ENCODE peak calls at places on chromosomes 13 and 19, in ten cellular contexts. F, X, V, H, G, C, P, L, Z and W are unnamed samples.

GRCh38 chr13:29905845-29906244 is 55.4 kb upstream of the UBL3 start:
- DNase-seq in F (peak; percentile 71), X (peak; percentile 66), V (peak; percentile 40), H (peak; percentile 79), G (peak; percentile 3), C (no peak), P (no peak), L (peak; percentile 24), Z (peak; percentile 65), W (peak; percentile 75)

GRCh38 chr19:21586341-21587116 is 81.1 kb downstream of the ZNF429 start:
- DNase-seq in F (peak; percentile 38), X (peak; percentile 13), V (no peak), H (peak; percentile 19), G (no peak), C (peak; percentile 62), P (peak; percentile 82), L (no peak), Z (no peak), W (no peak)

GRCh38 chr19:51891193-51891747 is 3.5 kb upstream of the ZNF577 start:
- DNase-seq in F (no peak), X (no peak), V (no peak), H (no peak), G (no peak), C (peak; percentile 49), P (no peak), L (no peak), Z (no peak), W (no peak)

GRCh38 chr13:109785892-109786450 is 412 bp downstream of the IRS2 start:
- DNase-seq in F (no peak), X (no peak), V (no peak), H (no peak), G (no peak), C (peak; percentile 21), P (peak; percentile 70), L (no peak), Z (no peak), W (no peak)

GRCh38 chr13:46043647-46044046 is 8.9 kb downstream of the ZC3H13 start:
- DNase-seq in F (no peak), X (no peak), V (no peak), H (no peak), G (no peak), C (no peak), P (no peak), L (no peak), Z (no peak), W (no peak)

GRCh38 chr13:49610176-49610575 is 18.1 kb upstream of the ARL11 start:
- DNase-seq in F (no peak), X (no peak), V (no peak), H (no peak), G (no peak), C (no peak), P (peak; percentile 47), L (no peak), Z (no peak), W (no peak)

GRCh38 chr19:58033741-58034475 is at the start of gene ZSCAN1:
- DNase-seq in F (peak; percentile 40), X (peak; percentile 89), V (no peak), H (peak; percentile 66), G (peak; percentile 15), C (peak; percentile 98), P (peak; percentile 92), L (no peak), Z (peak; percentile 93), W (peak; percentile 48)

GRCh38 chr13:110109910-110110309 is 197.0 kb downstream of the COL4A1 start:
- DNase-seq in F (no peak), X (no peak), V (no peak), H (peak; percentile 28), G (no peak), C (no peak), P (no peak), L (no peak), Z (no peak), W (no peak)

GRCh38 chr13:21871919-21872318 is 201.0 kb downstream of the FGF9 start:
- DNase-seq in F (no peak), X (no peak), V (no peak), H (no peak), G (no peak), C (no peak), P (no peak), L (no peak), Z (no peak), W (no peak)

DNA sequence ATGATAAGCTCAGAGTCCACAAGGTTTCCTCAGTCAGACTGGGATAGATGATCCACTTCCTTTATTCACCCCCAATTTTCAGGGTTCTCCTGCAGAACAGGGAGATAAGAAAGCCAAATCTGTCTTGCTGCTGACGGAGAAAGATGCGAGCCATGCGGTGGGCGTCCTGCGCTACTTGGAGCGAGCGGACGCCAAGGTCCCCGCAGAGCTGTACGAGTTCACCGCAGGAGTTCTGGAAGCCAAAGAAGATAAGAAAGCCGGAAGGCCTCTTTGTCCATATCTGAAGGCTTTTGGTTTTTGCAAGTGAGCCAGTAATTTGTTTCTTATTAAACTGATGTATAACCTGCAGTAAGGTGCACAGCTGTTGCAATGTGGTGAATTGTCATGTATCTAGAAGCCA is 66.7 kb downstream of the SLC7A9 start:
- DNase-seq in F (no peak), X (no peak), V (no peak), H (no peak), G (no peak), C (no peak), P (no peak), L (no peak), Z (no peak), W (no peak)
- TF ChIP-seq CTCF in F (no peak), X (no peak), V (no peak), H (no peak), G (no peak), C (no peak), P (no peak), L (no peak), Z (no peak), W (no peak)

GRCh38 chr19:14817052-14817451 is 17.9 kb downstream of the OR7A5 start:
- DNase-seq in F (no peak), X (no peak), V (no peak), H (no peak), G (no peak), C (no peak), P (no peak), L (no peak), Z (no peak), W (no peak)

GRCh38 chr19:14826006-14826405 is 9.0 kb downstream of the OR7A5 start:
- DNase-seq in F (no peak), X (no peak), V (no peak), H (no peak), G (no peak), C (no peak), P (no peak), L (no peak), Z (no peak), W (no peak)

GRCh38 chr19:14818588-14818987 is 16.4 kb downstream of the OR7A5 start:
- DNase-seq in F (no peak), X (no peak), V (no peak), H (no peak), G (no peak), C (no peak), P (no peak), L (no peak), Z (no peak), W (no peak)

GRCh38 chr19:14821958-14822357 is 13.0 kb downstream of the OR7A5 start:
- DNase-seq in F (no peak), X (no peak), V (no peak), H (no peak), G (no peak), C (no peak), P (no peak), L (no peak), Z (no peak), W (no peak)
- TF ChIP-seq POLR2AphosphoS5 in F (no peak), X (no peak), V (no peak), H (no peak), G (no peak), C (no peak), P (no peak), L (no peak), Z (no peak), W (no peak)

GRCh38 chr13:114077938-114078335 is 54.5 kb downstream of the RASA3 start:
- DNase-seq in F (no peak), X (no peak), V (no peak), H (no peak), G (no peak), C (peak; percentile 53), P (peak; percentile 99), L (no peak), Z (no peak), W (no peak)

GRCh38 chr13:114077121-114077937 is 55.1 kb downstream of the RASA3 start:
- DNase-seq in F (no peak), X (no peak), V (no peak), H (no peak), G (no peak), C (no peak), P (no peak), L (no peak), Z (no peak), W (no peak)

GRCh38 chr13:114074671-114075315 is 57.6 kb downstream of the RASA3 start:
- DNase-seq in F (no peak), X (no peak), V (no peak), H (no peak), G (no peak), C (no peak), P (no peak), L (no peak), Z (no peak), W (no peak)

GRCh38 chr13:114073881-114074551 is 58.4 kb downstream of the RASA3 start:
- DNase-seq in F (no peak), X (no peak), V (no peak), H (no peak), G (no peak), C (no peak), P (no peak), L (no peak), Z (no peak), W (no peak)

DNA sequence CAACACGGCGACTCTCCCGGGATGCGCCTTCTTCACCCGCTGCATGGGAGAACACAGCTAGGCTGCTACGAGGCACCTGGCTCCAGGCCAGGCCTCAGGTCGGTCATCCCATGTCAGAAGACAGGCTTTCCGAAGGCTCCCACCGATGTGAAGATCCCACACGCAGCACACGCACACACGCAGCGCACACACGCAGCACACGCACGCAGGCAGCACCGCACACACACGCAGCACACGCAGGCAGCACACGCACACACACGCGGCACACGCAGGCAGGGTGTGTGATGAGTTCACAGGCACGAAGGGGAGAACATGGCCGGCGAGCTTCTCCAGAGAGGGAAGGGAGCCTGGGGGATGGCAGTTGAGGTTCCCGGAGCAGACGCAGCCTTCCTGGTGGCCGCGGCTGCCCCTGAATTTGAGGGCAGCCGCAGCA is 56.1 kb downstream of the RASA3 start:
- DNase-seq in F (no peak), X (no peak), V (no peak), H (no peak), G (no peak), C (no peak), P (no peak), L (no peak), Z (no peak), W (peak; percentile 20)
- H3K27ac ChIP-seq in F (no peak overlapping the region), X (no peak overlapping the region), V (no peak overlapping the region), H (no peak overlapping the region), G (no peak overlapping the region), C (no peak overlapping the region), P (no peak overlapping the region), L (no peak overlapping the region), Z (no peak overlapping the region), W (no peak overlapping the region)

DNA sequence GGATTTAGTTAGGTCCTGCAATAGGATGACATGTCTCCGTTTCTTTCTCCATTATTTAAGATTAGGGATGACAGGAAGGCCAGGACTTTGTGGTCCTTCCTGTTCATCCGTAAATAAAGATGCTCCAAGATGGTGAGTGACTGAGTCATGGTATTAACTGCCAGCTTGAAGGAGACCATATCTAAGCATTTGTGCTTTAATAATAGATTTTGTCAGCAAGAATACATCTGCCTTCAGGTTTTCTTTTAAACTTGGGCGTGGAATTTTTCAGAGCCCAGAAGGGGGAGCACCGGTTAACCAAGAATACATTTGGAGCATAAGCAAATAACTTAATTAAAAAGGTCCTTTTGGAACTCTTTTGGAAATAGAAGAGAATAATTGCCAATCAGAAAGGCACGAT is 68.2 kb downstream of the ARHGAP35 start:
- DNase-seq in F (no peak), X (no peak), V (no peak), H (no peak), G (no peak), C (peak; percentile 30), P (no peak), L (no peak), Z (no peak), W (no peak)
- TF ChIP-seq CTCF in F (no peak), X (no peak), V (no peak), H (no peak), G (peak; percentile 9), C (peak; percentile 35), P (peak; percentile 54), L (no peak), Z (no peak), W (no peak)